ENCODE peak calls at places on chromosomes 13 and 19, in nine cellular contexts. U is body of pancreas, N is heart left ventricle, G is Peyer's patch, S is transverse colon, J is thyroid gland, K is spleen, L is tibial nerve, H is IMR-90. O is an unnamed sample.

GRCh38 chr19:1624458-1624857 is 19.2 kb upstream of the UQCR11 start:
- DNase-seq in K (peak), G (peak), S (peak), J (peak), N (peak), H (peak), U (peak), L (no peak), O (peak)

GRCh38 chr13:112095354-112095753 is 28.4 kb downstream of the SOX1 start:
- DNase-seq in U (no peak), H (no peak), L (no peak), N (no peak), K (no peak), G (no peak), J (no peak), S (no peak), O (no peak)

GRCh38 chr19:2983351-2984195 is 6.2 kb downstream of the TLE6 start:
- DNase-seq in L (peak), G (peak), S (peak), N (peak), K (no peak), U (peak), J (peak), H (peak), O (peak)

GRCh38 chr13:91323349-91323748 is 24.1 kb upstream of the MIR17HG start:
- DNase-seq in J (no peak), K (no peak), S (no peak), L (no peak), N (no peak), U (no peak), G (no peak), H (no peak), O (no peak)

GRCh38 chr13:113848431-113849260 is 15.2 kb downstream of the GAS6 start:
- DNase-seq in G (peak), J (no peak), U (peak), N (no peak), K (no peak), L (no peak), H (no peak), S (peak), O (no peak)

GRCh38 chr19:3942790-3943409 is 10.0 kb downstream of the NMRK2 start:
- DNase-seq in G (no peak), J (no peak), U (no peak), L (no peak), N (peak), H (no peak), S (no peak), K (no peak), O (no peak)

GRCh38 chr19:48511800-48512503 is at the start of gene LMTK3:
- DNase-seq in U (peak), N (no peak), J (no peak), L (no peak), K (peak), H (peak), S (peak), G (peak), O (no peak)

GRCh38 chr19:6417713-6418561 is 6.7 kb downstream of the KHSRP start:
- DNase-seq in J (peak), N (no peak), L (no peak), G (no peak), K (no peak), S (no peak), U (peak), H (peak), O (peak)

GRCh38 chr19:12139885-12140544 is at the start of gene ZNF20:
- DNase-seq in G (peak), N (peak), K (peak), J (peak), H (peak), L (peak), U (peak), S (peak), O (peak)
- TF ChIP-seq POLR2A in G (peak), N (peak), K (no peak), J (peak), H (peak), L (no peak), U (no peak), S (peak), O (peak)

GRCh38 chr19:10432736-10433130 is 12.4 kb downstream of the PDE4A start:
- DNase-seq in N (no peak), S (no peak), K (no peak), J (peak), L (no peak), U (peak), G (no peak), H (no peak), O (no peak)

GRCh38 chr19:10428996-10429381 is 8.7 kb downstream of the PDE4A start:
- DNase-seq in U (no peak), J (no peak), N (no peak), K (no peak), S (no peak), H (no peak), G (no peak), L (no peak), O (no peak)

GRCh38 chr19:10431254-10431942 is 11.1 kb downstream of the PDE4A start:
- DNase-seq in L (no peak), G (peak), H (no peak), S (peak), J (peak), U (peak), N (peak), K (no peak), O (no peak)

GRCh38 chr19:10431943-10432735 is 11.8 kb downstream of the PDE4A start:
- DNase-seq in H (no peak), L (no peak), G (peak), K (peak), J (peak), U (peak), N (peak), S (peak), O (no peak)

DNA sequence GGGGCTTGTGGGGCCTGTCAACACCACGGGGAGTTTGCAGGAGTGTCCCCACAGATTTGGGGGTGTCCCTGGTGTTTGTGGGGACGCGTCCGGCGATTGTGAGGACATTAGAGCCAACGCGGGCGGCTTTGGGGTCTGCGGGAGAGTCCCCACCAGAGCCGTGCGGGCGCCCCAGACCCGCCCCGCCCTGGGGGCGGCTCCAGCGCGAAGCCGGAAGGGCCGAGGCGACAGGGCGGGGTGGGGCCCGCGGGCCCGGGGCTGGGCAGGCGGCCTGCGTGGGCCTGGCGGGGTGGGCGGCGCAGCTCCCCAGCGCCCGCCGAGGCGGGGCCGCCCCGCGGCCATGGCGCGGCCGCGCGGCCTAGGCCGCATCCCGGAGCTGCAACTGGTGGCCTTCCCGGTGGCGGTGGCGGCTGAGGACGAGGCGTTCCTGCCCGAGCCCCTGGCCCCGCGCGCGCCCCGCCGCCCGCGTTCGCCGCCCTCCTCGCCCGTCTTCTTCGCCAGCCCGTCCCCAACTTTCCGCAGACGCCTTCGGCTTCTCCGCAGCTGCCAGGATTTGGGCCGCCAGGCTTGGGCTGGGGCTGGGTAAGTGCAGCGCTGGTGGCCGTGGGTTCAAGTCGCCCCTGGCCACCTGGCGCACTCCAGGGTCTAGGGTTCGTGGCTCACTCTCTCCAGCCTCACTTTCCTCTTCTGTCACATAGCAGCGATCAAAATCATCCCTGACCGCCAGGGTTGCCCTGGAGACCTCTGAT is 10.3 kb downstream of the PDE4A start:
- DNase-seq in U (peak), G (peak), K (peak), H (peak), L (no peak), N (peak), S (peak), J (peak), O (peak)
- TF ChIP-seq POLR2A in U (peak), G (no peak), K (no peak), H (no peak), L (peak), N (peak), S (peak), J (peak), O (no peak)

GRCh38 chr19:16325671-16326400 is 1.2 kb downstream of the KLF2 start:
- DNase-seq in N (peak), G (peak), H (no peak), S (peak), J (peak), L (no peak), K (peak), U (no peak), O (peak)
- TF ChIP-seq POLR2A in N (no peak), G (no peak), H (peak), S (no peak), J (no peak), L (no peak), K (peak), U (no peak), O (no peak)

DNA sequence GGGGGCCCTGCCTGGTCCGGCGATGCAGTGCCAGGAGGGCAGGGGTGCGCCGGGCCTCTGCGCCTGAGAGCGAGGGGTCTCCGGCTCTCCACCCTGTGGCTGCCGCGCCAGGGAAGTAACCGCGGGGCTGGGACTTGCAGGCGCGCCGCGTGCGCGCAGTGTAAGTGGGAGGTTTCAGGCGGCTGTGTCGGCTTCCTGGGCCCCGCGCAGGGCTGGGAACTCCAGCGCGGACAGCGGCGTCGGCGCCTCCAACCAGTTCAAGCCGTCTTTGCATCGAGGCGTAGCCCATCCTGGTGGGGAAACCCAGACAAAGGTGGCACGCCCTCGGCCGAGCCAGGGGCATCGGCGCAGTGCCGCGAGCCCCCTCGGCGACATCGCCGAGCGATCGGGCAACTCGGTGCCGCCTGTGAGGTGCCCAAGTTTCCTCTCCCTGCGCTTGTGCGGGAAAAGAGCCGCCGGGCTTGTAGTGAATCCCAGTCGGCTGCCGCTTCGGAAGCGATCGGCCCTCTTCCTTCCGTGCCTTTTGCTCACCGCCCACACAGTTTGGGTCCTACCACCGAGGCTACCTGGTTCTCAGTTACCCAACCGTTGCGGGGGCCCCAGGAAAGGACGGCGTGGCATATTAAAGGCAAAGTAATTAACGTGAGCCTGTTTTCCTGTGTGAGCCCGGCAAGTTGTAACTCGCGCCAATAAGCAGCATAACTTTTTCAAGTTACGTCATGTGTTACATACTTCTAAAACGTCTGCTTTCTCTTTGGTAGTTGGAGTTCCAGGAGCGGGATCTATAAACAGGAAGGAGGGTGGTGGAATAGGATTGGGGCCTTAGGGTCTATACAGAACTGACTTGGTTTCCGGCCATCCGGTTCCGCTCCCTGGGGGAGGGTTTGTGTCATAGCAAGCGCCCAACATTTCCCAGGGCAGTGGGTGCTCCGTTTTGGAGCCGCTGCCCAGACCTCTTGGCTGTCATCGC is 1.2 kb downstream of the LRCH1 start:
- DNase-seq in J (peak), U (peak), G (peak), L (peak), K (peak), S (peak), H (peak), N (peak), O (peak)
- TF ChIP-seq POLR2A in J (peak), U (peak), G (peak), L (peak), K (no peak), S (peak), H (peak), N (no peak), O (peak)

GRCh38 chr19:49848938-49849337 is 2.0 kb upstream of the PTOV1 start:
- DNase-seq in H (no peak), U (no peak), N (no peak), L (no peak), S (no peak), G (no peak), J (no peak), K (no peak), O (no peak)

GRCh38 chr19:49846408-49846807 is 4.6 kb upstream of the PTOV1 start:
- DNase-seq in U (no peak), S (no peak), L (no peak), K (no peak), H (no peak), N (no peak), J (no peak), G (no peak), O (no peak)

GRCh38 chr19:49850221-49850486 is 805 bp upstream of the PTOV1 start:
- DNase-seq in S (no peak), H (no peak), U (no peak), L (no peak), G (no peak), K (peak), N (no peak), J (no peak), O (peak)

GRCh38 chr19:49849433-49850220 is 1.3 kb upstream of the PTOV1 start:
- DNase-seq in H (no peak), L (no peak), G (no peak), N (no peak), U (no peak), K (no peak), S (no peak), J (no peak), O (no peak)

DNA sequence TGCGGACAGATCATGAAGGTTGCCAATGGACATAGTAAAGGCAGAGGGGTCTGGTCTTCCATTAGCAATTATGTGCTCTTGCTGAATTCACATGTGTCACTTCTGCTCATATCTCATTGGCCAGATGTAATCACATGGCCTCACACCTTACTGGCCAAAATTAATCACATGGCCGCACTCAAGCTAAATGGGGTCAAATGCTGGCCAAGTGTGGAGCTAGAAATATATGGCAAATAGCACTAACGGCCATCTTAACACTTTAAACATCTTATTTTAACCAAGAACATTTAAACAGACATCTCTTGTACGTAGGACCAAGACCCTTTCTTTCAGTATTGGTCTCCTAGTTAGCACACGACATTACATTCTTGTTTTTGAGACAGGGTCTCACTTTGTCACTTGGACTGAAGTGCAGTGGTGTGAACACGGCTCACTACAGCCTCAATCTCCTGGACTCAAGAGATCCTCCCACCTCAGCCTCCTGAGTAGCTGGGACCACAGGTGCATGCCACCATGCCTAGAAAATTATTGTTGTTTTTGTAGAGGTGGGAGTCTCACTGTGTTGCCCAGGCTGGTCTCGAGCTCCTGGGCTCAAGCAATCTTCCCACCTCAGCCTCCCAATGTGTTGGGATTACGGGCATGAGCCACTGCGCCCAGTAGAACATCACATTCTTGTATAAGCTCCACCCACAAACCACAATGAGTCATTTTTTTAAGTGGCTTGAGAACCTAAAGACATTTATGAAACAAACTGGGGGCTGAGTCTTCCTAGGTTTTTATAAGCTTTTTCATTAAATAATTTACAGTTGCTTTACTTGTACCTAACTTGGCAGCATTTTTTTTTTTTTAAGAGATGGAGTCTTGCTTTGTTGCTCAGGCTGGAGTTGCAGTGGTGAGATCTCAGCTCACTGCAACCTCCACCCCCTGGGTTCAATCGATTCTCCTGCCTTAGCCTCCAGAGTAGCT is 2.9 kb upstream of the PTOV1 start:
- DNase-seq in U (peak), S (no peak), L (no peak), G (no peak), H (peak), J (no peak), K (no peak), N (no peak), O (no peak)
- TF ChIP-seq POLR2A in U (no peak), S (no peak), L (no peak), G (no peak), H (no peak), J (no peak), K (no peak), N (no peak), O (no peak)

DNA sequence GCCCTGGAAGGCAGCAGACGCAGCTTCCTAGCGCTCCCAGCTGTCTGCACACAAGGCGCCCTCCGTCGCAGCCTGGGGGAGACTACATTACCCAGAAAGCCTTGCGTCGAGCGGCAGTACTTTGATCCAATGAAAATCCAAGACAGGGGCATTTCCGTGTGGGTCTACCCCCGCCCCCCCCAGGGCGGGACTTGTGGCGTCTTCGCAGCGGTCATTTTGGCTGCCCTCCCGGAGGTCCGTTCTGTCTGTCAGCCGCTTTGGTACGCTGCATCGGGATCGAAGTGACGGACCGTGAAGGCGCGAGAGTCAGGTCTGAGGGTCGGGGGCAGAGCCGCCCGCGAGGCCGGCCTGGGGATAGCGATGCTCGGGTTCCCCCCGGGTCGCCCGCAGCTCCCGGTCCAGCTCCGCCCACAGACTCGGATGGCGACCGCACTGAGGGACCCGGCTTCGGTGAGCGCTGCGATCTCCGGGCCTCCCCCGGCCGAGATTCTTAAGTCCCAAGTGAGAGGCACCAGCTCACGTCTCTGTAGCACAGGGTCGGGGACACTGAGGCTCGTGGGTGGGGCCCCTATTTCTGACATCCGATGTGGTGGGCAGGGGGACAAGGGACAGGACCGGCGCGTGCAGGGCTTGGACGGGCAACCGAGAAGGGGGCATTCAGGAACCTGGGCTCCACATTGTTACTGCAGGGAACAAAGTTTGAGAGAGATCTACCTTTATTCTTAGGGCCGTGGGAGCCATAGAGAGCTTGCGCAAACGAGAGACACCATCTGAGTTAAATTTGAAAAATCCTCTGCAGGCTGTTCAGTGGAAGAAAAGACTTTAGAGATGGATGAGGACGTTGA is at the start of gene ZNF211:
- DNase-seq in H (peak), J (peak), G (peak), S (peak), N (peak), L (peak), U (peak), K (peak), O (peak)
- TF ChIP-seq POLR2A in H (no peak), J (peak), G (no peak), S (peak), N (peak), L (no peak), U (no peak), K (no peak), O (no peak)

O was measured in uterus.